ENCODE peak calls at places on chromosomes 13 and 19, in ten cellular contexts. One of them, this sample, is unnamed.

GRCh38 chr19:1244693-1245451 is 3.3 kb downstream of the ATP5F1D start:
- DNase-seq in HT-29: peak
- DNase-seq in non-pigmented ciliary epithelial cell: no peak
- DNase-seq in HEK293T: no peak
- DNase-seq in activated CD8-positive, alpha-beta memory T cell treated with anti-CD3 and anti-CD28 coated beads, Interleukin-2, amount 50 U/mL, for 4 hours: peak
- DNase-seq in GM04504: no peak
- DNase-seq in activated T-cell treated with anti-CD3 and anti-CD28 coated beads for 1 hour: no peak
- DNase-seq in H1: no peak
- DNase-seq in naive thymus-derived CD8-positive, alpha-beta T cell: no peak
- DNase-seq in HTR-8/SVneo: no peak
- DNase-seq in this sample: no peak

GRCh38 chr13:41681587-41681986 is 224.2 kb downstream of the RGCC start:
- DNase-seq in HT-29: no peak
- DNase-seq in non-pigmented ciliary epithelial cell: no peak
- DNase-seq in HEK293T: no peak
- DNase-seq in activated CD8-positive, alpha-beta memory T cell treated with anti-CD3 and anti-CD28 coated beads, Interleukin-2, amount 50 U/mL, for 4 hours: no peak
- DNase-seq in GM04504: no peak
- DNase-seq in activated T-cell treated with anti-CD3 and anti-CD28 coated beads for 1 hour: no peak
- DNase-seq in H1: no peak
- DNase-seq in naive thymus-derived CD8-positive, alpha-beta T cell: no peak
- DNase-seq in HTR-8/SVneo: no peak
- DNase-seq in this sample: no peak

GRCh38 chr13:112879283-112879833 is 89.7 kb upstream of the MCF2L start:
- DNase-seq in HT-29: no peak
- DNase-seq in non-pigmented ciliary epithelial cell: no peak
- DNase-seq in HEK293T: no peak
- DNase-seq in activated CD8-positive, alpha-beta memory T cell treated with anti-CD3 and anti-CD28 coated beads, Interleukin-2, amount 50 U/mL, for 4 hours: no peak
- DNase-seq in GM04504: no peak
- DNase-seq in activated T-cell treated with anti-CD3 and anti-CD28 coated beads for 1 hour: no peak
- DNase-seq in H1: no peak
- DNase-seq in naive thymus-derived CD8-positive, alpha-beta T cell: no peak
- DNase-seq in HTR-8/SVneo: no peak
- DNase-seq in this sample: no peak

GRCh38 chr19:48398329-48399235 is 5.1 kb downstream of the GRIN2D start:
- DNase-seq in HT-29: peak
- DNase-seq in non-pigmented ciliary epithelial cell: no peak
- DNase-seq in HEK293T: peak
- DNase-seq in activated CD8-positive, alpha-beta memory T cell treated with anti-CD3 and anti-CD28 coated beads, Interleukin-2, amount 50 U/mL, for 4 hours: peak
- DNase-seq in GM04504: no peak
- DNase-seq in activated T-cell treated with anti-CD3 and anti-CD28 coated beads for 1 hour: peak
- DNase-seq in H1: peak
- DNase-seq in naive thymus-derived CD8-positive, alpha-beta T cell: peak
- DNase-seq in HTR-8/SVneo: no peak
- DNase-seq in this sample: peak

GRCh38 chr13:98565726-98566577 is 11.0 kb downstream of the STK24 start:
- DNase-seq in HT-29: peak
- DNase-seq in non-pigmented ciliary epithelial cell: no peak
- DNase-seq in HEK293T: no peak
- DNase-seq in activated CD8-positive, alpha-beta memory T cell treated with anti-CD3 and anti-CD28 coated beads, Interleukin-2, amount 50 U/mL, for 4 hours: no peak
- DNase-seq in GM04504: no peak
- DNase-seq in activated T-cell treated with anti-CD3 and anti-CD28 coated beads for 1 hour: no peak
- DNase-seq in H1: no peak
- DNase-seq in naive thymus-derived CD8-positive, alpha-beta T cell: no peak
- DNase-seq in HTR-8/SVneo: no peak
- DNase-seq in this sample: no peak

GRCh38 chr19:7018828-7019227 is 2.4 kb downstream of the MBD3L2B start:
- DNase-seq in HT-29: no peak
- DNase-seq in non-pigmented ciliary epithelial cell: no peak
- DNase-seq in HEK293T: no peak
- DNase-seq in activated CD8-positive, alpha-beta memory T cell treated with anti-CD3 and anti-CD28 coated beads, Interleukin-2, amount 50 U/mL, for 4 hours: no peak
- DNase-seq in GM04504: no peak
- DNase-seq in activated T-cell treated with anti-CD3 and anti-CD28 coated beads for 1 hour: no peak
- DNase-seq in H1: no peak
- DNase-seq in naive thymus-derived CD8-positive, alpha-beta T cell: no peak
- DNase-seq in HTR-8/SVneo: no peak
- DNase-seq in this sample: no peak

GRCh38 chr13:51697181-51697580 is 106.8 kb downstream of the DHRS12 start:
- DNase-seq in HT-29: no peak
- DNase-seq in non-pigmented ciliary epithelial cell: no peak
- DNase-seq in HEK293T: no peak
- DNase-seq in activated CD8-positive, alpha-beta memory T cell treated with anti-CD3 and anti-CD28 coated beads, Interleukin-2, amount 50 U/mL, for 4 hours: no peak
- DNase-seq in GM04504: no peak
- DNase-seq in activated T-cell treated with anti-CD3 and anti-CD28 coated beads for 1 hour: no peak
- DNase-seq in H1: no peak
- DNase-seq in naive thymus-derived CD8-positive, alpha-beta T cell: no peak
- DNase-seq in HTR-8/SVneo: no peak
- DNase-seq in this sample: no peak

GRCh38 chr13:48235100-48235813 is 2.3 kb downstream of the ITM2B start:
- DNase-seq in HT-29: peak
- DNase-seq in non-pigmented ciliary epithelial cell: no peak
- DNase-seq in HEK293T: peak
- DNase-seq in activated CD8-positive, alpha-beta memory T cell treated with anti-CD3 and anti-CD28 coated beads, Interleukin-2, amount 50 U/mL, for 4 hours: no peak
- DNase-seq in GM04504: no peak
- DNase-seq in activated T-cell treated with anti-CD3 and anti-CD28 coated beads for 1 hour: no peak
- DNase-seq in H1: no peak
- DNase-seq in naive thymus-derived CD8-positive, alpha-beta T cell: no peak
- DNase-seq in HTR-8/SVneo: no peak
- DNase-seq in this sample: no peak

GRCh38 chr13:46982856-46983582 is 86.2 kb upstream of the HTR2A start:
- DNase-seq in HT-29: peak
- DNase-seq in non-pigmented ciliary epithelial cell: no peak
- DNase-seq in HEK293T: no peak
- DNase-seq in activated CD8-positive, alpha-beta memory T cell treated with anti-CD3 and anti-CD28 coated beads, Interleukin-2, amount 50 U/mL, for 4 hours: no peak
- DNase-seq in GM04504: no peak
- DNase-seq in activated T-cell treated with anti-CD3 and anti-CD28 coated beads for 1 hour: no peak
- DNase-seq in H1: no peak
- DNase-seq in naive thymus-derived CD8-positive, alpha-beta T cell: no peak
- DNase-seq in HTR-8/SVneo: no peak
- DNase-seq in this sample: no peak

GRCh38 chr13:69856331-69856730 is 251.3 kb upstream of the ATXN8OS start:
- DNase-seq in HT-29: no peak
- DNase-seq in non-pigmented ciliary epithelial cell: no peak
- DNase-seq in HEK293T: no peak
- DNase-seq in activated CD8-positive, alpha-beta memory T cell treated with anti-CD3 and anti-CD28 coated beads, Interleukin-2, amount 50 U/mL, for 4 hours: no peak
- DNase-seq in GM04504: no peak
- DNase-seq in activated T-cell treated with anti-CD3 and anti-CD28 coated beads for 1 hour: no peak
- DNase-seq in H1: peak
- DNase-seq in naive thymus-derived CD8-positive, alpha-beta T cell: no peak
- DNase-seq in HTR-8/SVneo: no peak
- DNase-seq in this sample: no peak

GRCh38 chr13:79434578-79434977 is 28.5 kb upstream of the RBM26 start:
- DNase-seq in HT-29: no peak
- DNase-seq in non-pigmented ciliary epithelial cell: peak
- DNase-seq in HEK293T: peak
- DNase-seq in activated CD8-positive, alpha-beta memory T cell treated with anti-CD3 and anti-CD28 coated beads, Interleukin-2, amount 50 U/mL, for 4 hours: no peak
- DNase-seq in GM04504: peak
- DNase-seq in activated T-cell treated with anti-CD3 and anti-CD28 coated beads for 1 hour: no peak
- DNase-seq in H1: no peak
- DNase-seq in naive thymus-derived CD8-positive, alpha-beta T cell: no peak
- DNase-seq in HTR-8/SVneo: no peak
- DNase-seq in this sample: no peak

GRCh38 chr13:110683203-110683883 is 22.6 kb downstream of the CARS2 start:
- DNase-seq in HT-29: peak
- DNase-seq in non-pigmented ciliary epithelial cell: no peak
- DNase-seq in HEK293T: no peak
- DNase-seq in activated CD8-positive, alpha-beta memory T cell treated with anti-CD3 and anti-CD28 coated beads, Interleukin-2, amount 50 U/mL, for 4 hours: no peak
- DNase-seq in GM04504: no peak
- DNase-seq in activated T-cell treated with anti-CD3 and anti-CD28 coated beads for 1 hour: no peak
- DNase-seq in H1: no peak
- DNase-seq in naive thymus-derived CD8-positive, alpha-beta T cell: peak
- DNase-seq in HTR-8/SVneo: no peak
- DNase-seq in this sample: no peak

GRCh38 chr19:313169-313987 is 22.2 kb upstream of the PLPP2 start:
- DNase-seq in HT-29: no peak
- DNase-seq in non-pigmented ciliary epithelial cell: no peak
- DNase-seq in HEK293T: no peak
- DNase-seq in activated CD8-positive, alpha-beta memory T cell treated with anti-CD3 and anti-CD28 coated beads, Interleukin-2, amount 50 U/mL, for 4 hours: no peak
- DNase-seq in GM04504: no peak
- DNase-seq in activated T-cell treated with anti-CD3 and anti-CD28 coated beads for 1 hour: no peak
- DNase-seq in H1: no peak
- DNase-seq in naive thymus-derived CD8-positive, alpha-beta T cell: no peak
- DNase-seq in HTR-8/SVneo: no peak
- DNase-seq in this sample: no peak

GRCh38 chr13:98541701-98542203 is 35.2 kb downstream of the STK24 start:
- DNase-seq in HT-29: peak
- DNase-seq in non-pigmented ciliary epithelial cell: no peak
- DNase-seq in HEK293T: peak
- DNase-seq in activated CD8-positive, alpha-beta memory T cell treated with anti-CD3 and anti-CD28 coated beads, Interleukin-2, amount 50 U/mL, for 4 hours: no peak
- DNase-seq in GM04504: no peak
- DNase-seq in activated T-cell treated with anti-CD3 and anti-CD28 coated beads for 1 hour: no peak
- DNase-seq in H1: no peak
- DNase-seq in naive thymus-derived CD8-positive, alpha-beta T cell: no peak
- DNase-seq in HTR-8/SVneo: no peak
- DNase-seq in this sample: no peak

GRCh38 chr19:46349311-46349993 is 2.6 kb downstream of the PPP5C start:
- DNase-seq in HT-29: no peak
- DNase-seq in non-pigmented ciliary epithelial cell: no peak
- DNase-seq in HEK293T: no peak
- DNase-seq in activated CD8-positive, alpha-beta memory T cell treated with anti-CD3 and anti-CD28 coated beads, Interleukin-2, amount 50 U/mL, for 4 hours: no peak
- DNase-seq in GM04504: no peak
- DNase-seq in activated T-cell treated with anti-CD3 and anti-CD28 coated beads for 1 hour: no peak
- DNase-seq in H1: no peak
- DNase-seq in naive thymus-derived CD8-positive, alpha-beta T cell: no peak
- DNase-seq in HTR-8/SVneo: no peak
- DNase-seq in this sample: no peak

GRCh38 chr19:43316591-43317319 is 36.7 kb upstream of the CD177 start:
- DNase-seq in HT-29: peak
- DNase-seq in non-pigmented ciliary epithelial cell: no peak
- DNase-seq in HEK293T: peak
- DNase-seq in activated CD8-positive, alpha-beta memory T cell treated with anti-CD3 and anti-CD28 coated beads, Interleukin-2, amount 50 U/mL, for 4 hours: no peak
- DNase-seq in GM04504: peak
- DNase-seq in activated T-cell treated with anti-CD3 and anti-CD28 coated beads for 1 hour: no peak
- DNase-seq in H1: peak
- DNase-seq in naive thymus-derived CD8-positive, alpha-beta T cell: no peak
- DNase-seq in HTR-8/SVneo: no peak
- DNase-seq in this sample: peak

GRCh38 chr13:80469105-80469840 is 128.3 kb upstream of the SPRY2 start:
- DNase-seq in HT-29: no peak
- DNase-seq in non-pigmented ciliary epithelial cell: no peak
- DNase-seq in HEK293T: no peak
- DNase-seq in activated CD8-positive, alpha-beta memory T cell treated with anti-CD3 and anti-CD28 coated beads, Interleukin-2, amount 50 U/mL, for 4 hours: no peak
- DNase-seq in GM04504: no peak
- DNase-seq in activated T-cell treated with anti-CD3 and anti-CD28 coated beads for 1 hour: no peak
- DNase-seq in H1: no peak
- DNase-seq in naive thymus-derived CD8-positive, alpha-beta T cell: no peak
- DNase-seq in HTR-8/SVneo: no peak
- DNase-seq in this sample: no peak

GRCh38 chr13:99439048-99439447 is 62.2 kb upstream of the TM9SF2 start:
- DNase-seq in HT-29: no peak
- DNase-seq in non-pigmented ciliary epithelial cell: no peak
- DNase-seq in HEK293T: no peak
- DNase-seq in activated CD8-positive, alpha-beta memory T cell treated with anti-CD3 and anti-CD28 coated beads, Interleukin-2, amount 50 U/mL, for 4 hours: no peak
- DNase-seq in GM04504: no peak
- DNase-seq in activated T-cell treated with anti-CD3 and anti-CD28 coated beads for 1 hour: no peak
- DNase-seq in H1: no peak
- DNase-seq in naive thymus-derived CD8-positive, alpha-beta T cell: no peak
- DNase-seq in HTR-8/SVneo: no peak
- DNase-seq in this sample: no peak

GRCh38 chr19:58466089-58466759 is 656 bp upstream of the ZNF324 start:
- DNase-seq in HT-29: no peak
- DNase-seq in non-pigmented ciliary epithelial cell: no peak
- DNase-seq in HEK293T: no peak
- DNase-seq in activated CD8-positive, alpha-beta memory T cell treated with anti-CD3 and anti-CD28 coated beads, Interleukin-2, amount 50 U/mL, for 4 hours: no peak
- DNase-seq in GM04504: no peak
- DNase-seq in activated T-cell treated with anti-CD3 and anti-CD28 coated beads for 1 hour: no peak
- DNase-seq in H1: no peak
- DNase-seq in naive thymus-derived CD8-positive, alpha-beta T cell: no peak
- DNase-seq in HTR-8/SVneo: no peak
- DNase-seq in this sample: no peak

GRCh38 chr19:38734176-38734425 is 10.2 kb downstream of the CAPN12 start:
- DNase-seq in HT-29: no peak
- DNase-seq in non-pigmented ciliary epithelial cell: no peak
- DNase-seq in HEK293T: no peak
- DNase-seq in activated CD8-positive, alpha-beta memory T cell treated with anti-CD3 and anti-CD28 coated beads, Interleukin-2, amount 50 U/mL, for 4 hours: no peak
- DNase-seq in GM04504: no peak
- DNase-seq in activated T-cell treated with anti-CD3 and anti-CD28 coated beads for 1 hour: no peak
- DNase-seq in H1: no peak
- DNase-seq in naive thymus-derived CD8-positive, alpha-beta T cell: no peak
- DNase-seq in HTR-8/SVneo: no peak
- DNase-seq in this sample: no peak

GRCh38 chr19:8363803-8364771 is at the start of gene ANGPTL4:
- DNase-seq in HT-29: no peak
- DNase-seq in non-pigmented ciliary epithelial cell: no peak
- DNase-seq in HEK293T: no peak
- DNase-seq in activated CD8-positive, alpha-beta memory T cell treated with anti-CD3 and anti-CD28 coated beads, Interleukin-2, amount 50 U/mL, for 4 hours: peak
- DNase-seq in GM04504: peak
- DNase-seq in activated T-cell treated with anti-CD3 and anti-CD28 coated beads for 1 hour: peak
- DNase-seq in H1: no peak
- DNase-seq in naive thymus-derived CD8-positive, alpha-beta T cell: peak
- DNase-seq in HTR-8/SVneo: peak
- DNase-seq in this sample: peak

GRCh38 chr19:955803-956746 is 28.1 kb upstream of the WDR18 start:
- DNase-seq in HT-29: peak
- DNase-seq in non-pigmented ciliary epithelial cell: no peak
- DNase-seq in HEK293T: no peak
- DNase-seq in activated CD8-positive, alpha-beta memory T cell treated with anti-CD3 and anti-CD28 coated beads, Interleukin-2, amount 50 U/mL, for 4 hours: no peak
- DNase-seq in GM04504: no peak
- DNase-seq in activated T-cell treated with anti-CD3 and anti-CD28 coated beads for 1 hour: no peak
- DNase-seq in H1: no peak
- DNase-seq in naive thymus-derived CD8-positive, alpha-beta T cell: no peak
- DNase-seq in HTR-8/SVneo: no peak
- DNase-seq in this sample: no peak

GRCh38 chr13:39586142-39586541 is 16.9 kb downstream of the LHFPL6 start:
- DNase-seq in HT-29: no peak
- DNase-seq in non-pigmented ciliary epithelial cell: no peak
- DNase-seq in HEK293T: no peak
- DNase-seq in activated CD8-positive, alpha-beta memory T cell treated with anti-CD3 and anti-CD28 coated beads, Interleukin-2, amount 50 U/mL, for 4 hours: no peak
- DNase-seq in GM04504: no peak
- DNase-seq in activated T-cell treated with anti-CD3 and anti-CD28 coated beads for 1 hour: no peak
- DNase-seq in H1: no peak
- DNase-seq in naive thymus-derived CD8-positive, alpha-beta T cell: no peak
- DNase-seq in HTR-8/SVneo: no peak
- DNase-seq in this sample: no peak

GRCh38 chr13:57128909-57129308 is 11.8 kb upstream of the PRR20A start:
- DNase-seq in HT-29: peak
- DNase-seq in non-pigmented ciliary epithelial cell: no peak
- DNase-seq in HEK293T: no peak
- DNase-seq in activated CD8-positive, alpha-beta memory T cell treated with anti-CD3 and anti-CD28 coated beads, Interleukin-2, amount 50 U/mL, for 4 hours: no peak
- DNase-seq in GM04504: no peak
- DNase-seq in activated T-cell treated with anti-CD3 and anti-CD28 coated beads for 1 hour: no peak
- DNase-seq in H1: peak
- DNase-seq in naive thymus-derived CD8-positive, alpha-beta T cell: no peak
- DNase-seq in HTR-8/SVneo: no peak
- DNase-seq in this sample: no peak

GRCh38 chr19:10719466-10719961 is 1.6 kb downstream of the DNM2 start:
- DNase-seq in HT-29: no peak
- DNase-seq in non-pigmented ciliary epithelial cell: no peak
- DNase-seq in HEK293T: no peak
- DNase-seq in activated CD8-positive, alpha-beta memory T cell treated with anti-CD3 and anti-CD28 coated beads, Interleukin-2, amount 50 U/mL, for 4 hours: no peak
- DNase-seq in GM04504: no peak
- DNase-seq in activated T-cell treated with anti-CD3 and anti-CD28 coated beads for 1 hour: no peak
- DNase-seq in H1: no peak
- DNase-seq in naive thymus-derived CD8-positive, alpha-beta T cell: no peak
- DNase-seq in HTR-8/SVneo: no peak
- DNase-seq in this sample: no peak

GRCh38 chr13:49308104-49308875 is 60.6 kb downstream of the CDADC1 start:
- DNase-seq in HT-29: no peak
- DNase-seq in non-pigmented ciliary epithelial cell: no peak
- DNase-seq in HEK293T: no peak
- DNase-seq in activated CD8-positive, alpha-beta memory T cell treated with anti-CD3 and anti-CD28 coated beads, Interleukin-2, amount 50 U/mL, for 4 hours: no peak
- DNase-seq in GM04504: peak
- DNase-seq in activated T-cell treated with anti-CD3 and anti-CD28 coated beads for 1 hour: no peak
- DNase-seq in H1: no peak
- DNase-seq in naive thymus-derived CD8-positive, alpha-beta T cell: no peak
- DNase-seq in HTR-8/SVneo: no peak
- DNase-seq in this sample: no peak

GRCh38 chr13:112651750-112652511 is 37.9 kb upstream of the ATP11A start:
- DNase-seq in HT-29: no peak
- DNase-seq in non-pigmented ciliary epithelial cell: no peak
- DNase-seq in HEK293T: no peak
- DNase-seq in activated CD8-positive, alpha-beta memory T cell treated with anti-CD3 and anti-CD28 coated beads, Interleukin-2, amount 50 U/mL, for 4 hours: no peak
- DNase-seq in GM04504: no peak
- DNase-seq in activated T-cell treated with anti-CD3 and anti-CD28 coated beads for 1 hour: no peak
- DNase-seq in H1: no peak
- DNase-seq in naive thymus-derived CD8-positive, alpha-beta T cell: no peak
- DNase-seq in HTR-8/SVneo: no peak
- DNase-seq in this sample: no peak

GRCh38 chr19:18856385-18857126 is 24.8 kb downstream of the UPF1 start:
- DNase-seq in HT-29: peak
- DNase-seq in non-pigmented ciliary epithelial cell: no peak
- DNase-seq in HEK293T: peak
- DNase-seq in activated CD8-positive, alpha-beta memory T cell treated with anti-CD3 and anti-CD28 coated beads, Interleukin-2, amount 50 U/mL, for 4 hours: no peak
- DNase-seq in GM04504: no peak
- DNase-seq in activated T-cell treated with anti-CD3 and anti-CD28 coated beads for 1 hour: no peak
- DNase-seq in H1: no peak
- DNase-seq in naive thymus-derived CD8-positive, alpha-beta T cell: no peak
- DNase-seq in HTR-8/SVneo: no peak
- DNase-seq in this sample: no peak